ENCODE peak calls at places on chromosomes 6 and 20, in six cellular contexts. One of them, this sample, is unnamed.

GRCh38 chr6:50030350-50030749 is 8.6 kb upstream of the DEFB110 start:
- DNase-seq in H9: peak
- DNase-seq in BJ: no peak
- DNase-seq in HL-60: no peak
- DNase-seq in endothelial cell of umbilical vein: no peak
- DNase-seq in lower lobe of right lung: peak
- DNase-seq in this sample: no peak

GRCh38 chr20:20198011-20198410 is 145.7 kb downstream of the CFAP61 start:
- DNase-seq in H9: no peak
- DNase-seq in BJ: no peak
- DNase-seq in lower lobe of right lung: no peak
- DNase-seq in HL-60: no peak
- DNase-seq in endothelial cell of umbilical vein: peak
- DNase-seq in this sample: no peak

GRCh38 chr20:59662856-59663512 is 58.6 kb downstream of the PHACTR3 start:
- DNase-seq in H9: no peak
- DNase-seq in HL-60: no peak
- DNase-seq in BJ: no peak
- DNase-seq in lower lobe of right lung: no peak
- DNase-seq in endothelial cell of umbilical vein: no peak
- DNase-seq in this sample: no peak

GRCh38 chr6:166598441-166599138 is 12.1 kb upstream of the RAMACL start:
- DNase-seq in HL-60: no peak
- DNase-seq in H9: no peak
- DNase-seq in lower lobe of right lung: no peak
- DNase-seq in endothelial cell of umbilical vein: peak
- DNase-seq in BJ: peak
- DNase-seq in this sample: no peak

GRCh38 chr6:36963451-36964290 is 9.1 kb downstream of the PI16 start:
- DNase-seq in lower lobe of right lung: peak
- DNase-seq in BJ: no peak
- DNase-seq in endothelial cell of umbilical vein: no peak
- DNase-seq in HL-60: peak
- DNase-seq in H9: peak
- DNase-seq in this sample: no peak

GRCh38 chr6:10460096-10460495 is 45.2 kb upstream of the TFAP2A start:
- DNase-seq in H9: no peak
- DNase-seq in BJ: no peak
- DNase-seq in lower lobe of right lung: no peak
- DNase-seq in endothelial cell of umbilical vein: no peak
- DNase-seq in HL-60: no peak
- DNase-seq in this sample: no peak

GRCh38 chr6:166572370-166573261 is 13.9 kb downstream of the RAMACL start:
- DNase-seq in HL-60: no peak
- DNase-seq in lower lobe of right lung: peak
- DNase-seq in BJ: no peak
- DNase-seq in endothelial cell of umbilical vein: no peak
- DNase-seq in H9: peak
- DNase-seq in this sample: no peak

GRCh38 chr6:45226081-45226480 is 102.0 kb upstream of the RUNX2 start:
- DNase-seq in BJ: no peak
- DNase-seq in lower lobe of right lung: no peak
- DNase-seq in endothelial cell of umbilical vein: no peak
- DNase-seq in H9: no peak
- DNase-seq in HL-60: no peak
- DNase-seq in this sample: no peak

GRCh38 chr6:87237804-87238203 is 82.4 kb downstream of the ZNF292 start:
- DNase-seq in lower lobe of right lung: no peak
- DNase-seq in endothelial cell of umbilical vein: peak
- DNase-seq in BJ: peak
- DNase-seq in H9: no peak
- DNase-seq in HL-60: no peak
- DNase-seq in this sample: no peak

GRCh38 chr6:34243901-34244884 is 4.6 kb downstream of the SMIM29 start:
- DNase-seq in HL-60: peak
- DNase-seq in H9: peak
- DNase-seq in BJ: peak
- DNase-seq in lower lobe of right lung: peak
- DNase-seq in endothelial cell of umbilical vein: peak
- DNase-seq in this sample: peak

GRCh38 chr6:12760911-12761310 is 44.3 kb downstream of the PHACTR1 start:
- DNase-seq in BJ: no peak
- DNase-seq in endothelial cell of umbilical vein: no peak
- DNase-seq in lower lobe of right lung: no peak
- DNase-seq in H9: no peak
- DNase-seq in HL-60: no peak
- DNase-seq in this sample: no peak

GRCh38 chr20:11012975-11013374 is 339.2 kb upstream of the JAG1 start:
- DNase-seq in H9: no peak
- DNase-seq in lower lobe of right lung: no peak
- DNase-seq in BJ: no peak
- DNase-seq in HL-60: no peak
- DNase-seq in endothelial cell of umbilical vein: no peak
- DNase-seq in this sample: no peak

GRCh38 chr6:47915017-47915416 is 133.2 kb downstream of the OPN5 start:
- DNase-seq in lower lobe of right lung: no peak
- DNase-seq in HL-60: no peak
- DNase-seq in BJ: no peak
- DNase-seq in H9: no peak
- DNase-seq in endothelial cell of umbilical vein: no peak
- DNase-seq in this sample: no peak

GRCh38 chr6:52162940-52163908 is 23.0 kb upstream of the IL17A start:
- DNase-seq in lower lobe of right lung: no peak
- DNase-seq in BJ: no peak
- DNase-seq in HL-60: peak
- DNase-seq in H9: no peak
- DNase-seq in endothelial cell of umbilical vein: peak
- DNase-seq in this sample: no peak

GRCh38 chr20:5674176-5674660 is 76.0 kb upstream of the SHLD1 start:
- DNase-seq in HL-60: peak
- DNase-seq in endothelial cell of umbilical vein: no peak
- DNase-seq in H9: no peak
- DNase-seq in BJ: no peak
- DNase-seq in lower lobe of right lung: no peak
- DNase-seq in this sample: no peak

GRCh38 chr6:159982726-159983506 is 14.0 kb downstream of the IGF2R start:
- DNase-seq in lower lobe of right lung: no peak
- DNase-seq in BJ: no peak
- DNase-seq in H9: no peak
- DNase-seq in HL-60: peak
- DNase-seq in endothelial cell of umbilical vein: peak
- DNase-seq in this sample: no peak

GRCh38 chr6:138477913-138478539 is 21.3 kb downstream of the NHSL1 start:
- DNase-seq in H9: no peak
- DNase-seq in HL-60: no peak
- DNase-seq in BJ: no peak
- DNase-seq in endothelial cell of umbilical vein: peak
- DNase-seq in lower lobe of right lung: no peak
- DNase-seq in this sample: no peak

GRCh38 chr6:120648713-120649112 is 685.6 kb downstream of the TBC1D32 start:
- DNase-seq in lower lobe of right lung: no peak
- DNase-seq in endothelial cell of umbilical vein: no peak
- DNase-seq in HL-60: no peak
- DNase-seq in BJ: no peak
- DNase-seq in H9: no peak
- DNase-seq in this sample: no peak

GRCh38 chr6:120652506-120652905 is 681.8 kb downstream of the TBC1D32 start:
- DNase-seq in H9: no peak
- DNase-seq in endothelial cell of umbilical vein: no peak
- DNase-seq in BJ: no peak
- DNase-seq in HL-60: no peak
- DNase-seq in lower lobe of right lung: no peak
- DNase-seq in this sample: no peak
- TF ChIP-seq CTCF in H9: no peak
- TF ChIP-seq CTCF in endothelial cell of umbilical vein: no peak
- TF ChIP-seq CTCF in BJ: no peak
- TF ChIP-seq CTCF in HL-60: no peak
- TF ChIP-seq CTCF in lower lobe of right lung: no peak
- TF ChIP-seq CTCF in this sample: no peak

DNA sequence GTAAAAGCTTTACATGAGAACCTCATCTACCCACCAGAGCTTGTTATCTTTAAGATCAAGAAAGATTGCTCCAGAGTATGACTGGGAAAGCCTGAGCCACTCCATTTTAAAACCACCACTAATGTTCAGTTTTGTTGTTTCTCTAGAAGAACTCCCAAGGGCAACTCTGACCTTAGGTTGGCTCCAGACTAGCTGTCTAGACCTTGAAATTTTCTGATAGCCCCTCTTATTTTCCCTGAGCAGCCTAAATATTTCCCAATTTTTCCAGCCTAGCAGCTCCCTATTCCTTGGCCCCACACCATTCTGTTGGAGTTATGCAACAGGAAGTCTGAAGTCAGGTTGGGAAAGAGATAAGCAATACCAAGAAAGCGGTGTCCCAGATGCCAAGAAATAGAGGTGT is 84.7 kb upstream of the TCF21 start:
- DNase-seq in BJ: no peak
- DNase-seq in lower lobe of right lung: no peak
- DNase-seq in H9: no peak
- DNase-seq in HL-60: no peak
- DNase-seq in endothelial cell of umbilical vein: peak
- DNase-seq in this sample: no peak
- TF ChIP-seq CTCF in BJ: no peak
- TF ChIP-seq CTCF in lower lobe of right lung: no peak
- TF ChIP-seq CTCF in H9: no peak
- TF ChIP-seq CTCF in HL-60: no peak
- TF ChIP-seq CTCF in endothelial cell of umbilical vein: no peak
- TF ChIP-seq CTCF in this sample: no peak

DNA sequence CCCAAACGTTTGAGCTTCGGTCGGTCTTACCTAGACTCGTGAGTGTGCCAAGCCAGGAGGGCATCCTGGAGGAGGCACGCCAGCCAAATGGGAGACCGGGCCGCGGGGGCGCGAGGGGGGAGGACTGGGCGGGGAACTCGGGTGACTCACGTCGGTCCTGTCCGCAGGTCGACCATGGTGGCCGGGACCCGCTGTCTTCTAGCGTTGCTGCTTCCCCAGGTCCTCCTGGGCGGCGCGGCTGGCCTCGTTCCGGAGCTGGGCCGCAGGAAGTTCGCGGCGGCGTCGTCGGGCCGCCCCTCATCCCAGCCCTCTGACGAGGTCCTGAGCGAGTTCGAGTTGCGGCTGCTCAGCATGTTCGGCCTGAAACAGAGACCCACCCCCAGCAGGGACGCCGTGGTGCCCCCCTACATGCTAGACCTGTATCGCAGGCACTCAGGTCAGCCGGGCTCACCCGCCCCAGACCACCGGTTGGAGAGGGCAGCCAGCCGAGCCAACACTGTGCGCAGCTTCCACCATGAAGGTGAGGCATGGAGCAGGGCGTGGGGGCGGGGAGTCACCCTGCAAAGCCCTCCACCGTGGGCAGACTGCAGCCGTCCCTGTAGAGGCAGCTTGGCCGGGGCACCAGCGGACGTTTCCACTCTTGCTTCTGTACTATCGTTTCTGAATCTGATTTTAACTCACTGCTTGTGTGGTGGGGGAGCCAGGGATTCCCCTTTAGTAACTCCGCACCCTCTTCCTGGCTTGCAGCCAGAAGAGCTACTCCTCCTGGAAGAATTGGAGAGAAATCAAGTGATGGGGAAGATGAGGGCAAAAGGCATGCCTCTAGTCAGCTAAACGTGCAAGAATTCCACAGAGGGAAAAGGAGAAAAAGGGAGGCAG is 2.7 kb downstream of the BMP2 start:
- DNase-seq in H9: peak
- DNase-seq in endothelial cell of umbilical vein: peak
- DNase-seq in BJ: no peak
- DNase-seq in lower lobe of right lung: peak
- DNase-seq in HL-60: no peak
- DNase-seq in this sample: peak
- TF ChIP-seq CTCF in H9: no peak
- TF ChIP-seq CTCF in endothelial cell of umbilical vein: no peak
- TF ChIP-seq CTCF in BJ: no peak
- TF ChIP-seq CTCF in lower lobe of right lung: no peak
- TF ChIP-seq CTCF in HL-60: no peak
- TF ChIP-seq CTCF in this sample: no peak

GRCh38 chr6:29679962-29680361 is 990 bp downstream of the ZFP57 start:
- DNase-seq in lower lobe of right lung: no peak
- DNase-seq in BJ: no peak
- DNase-seq in H9: no peak
- DNase-seq in endothelial cell of umbilical vein: no peak
- DNase-seq in HL-60: no peak
- DNase-seq in this sample: no peak

GRCh38 chr6:29681811-29682210 is 859 bp upstream of the ZFP57 start:
- DNase-seq in endothelial cell of umbilical vein: no peak
- DNase-seq in lower lobe of right lung: no peak
- DNase-seq in HL-60: no peak
- DNase-seq in H9: no peak
- DNase-seq in BJ: no peak
- DNase-seq in this sample: no peak

GRCh38 chr6:29680416-29680815 is 536 bp downstream of the ZFP57 start:
- DNase-seq in lower lobe of right lung: no peak
- DNase-seq in HL-60: no peak
- DNase-seq in endothelial cell of umbilical vein: no peak
- DNase-seq in H9: no peak
- DNase-seq in BJ: no peak
- DNase-seq in this sample: no peak

GRCh38 chr6:29678114-29678513 is 2.8 kb downstream of the ZFP57 start:
- DNase-seq in HL-60: no peak
- DNase-seq in BJ: no peak
- DNase-seq in H9: no peak
- DNase-seq in lower lobe of right lung: no peak
- DNase-seq in endothelial cell of umbilical vein: no peak
- DNase-seq in this sample: no peak

GRCh38 chr6:29680904-29681303 is at the start of gene ZFP57:
- DNase-seq in HL-60: no peak
- DNase-seq in H9: no peak
- DNase-seq in BJ: no peak
- DNase-seq in endothelial cell of umbilical vein: no peak
- DNase-seq in lower lobe of right lung: no peak
- DNase-seq in this sample: no peak
- TF ChIP-seq CTCF in HL-60: no peak
- TF ChIP-seq CTCF in H9: no peak
- TF ChIP-seq CTCF in BJ: no peak
- TF ChIP-seq CTCF in endothelial cell of umbilical vein: no peak
- TF ChIP-seq CTCF in lower lobe of right lung: no peak
- TF ChIP-seq CTCF in this sample: no peak

DNA sequence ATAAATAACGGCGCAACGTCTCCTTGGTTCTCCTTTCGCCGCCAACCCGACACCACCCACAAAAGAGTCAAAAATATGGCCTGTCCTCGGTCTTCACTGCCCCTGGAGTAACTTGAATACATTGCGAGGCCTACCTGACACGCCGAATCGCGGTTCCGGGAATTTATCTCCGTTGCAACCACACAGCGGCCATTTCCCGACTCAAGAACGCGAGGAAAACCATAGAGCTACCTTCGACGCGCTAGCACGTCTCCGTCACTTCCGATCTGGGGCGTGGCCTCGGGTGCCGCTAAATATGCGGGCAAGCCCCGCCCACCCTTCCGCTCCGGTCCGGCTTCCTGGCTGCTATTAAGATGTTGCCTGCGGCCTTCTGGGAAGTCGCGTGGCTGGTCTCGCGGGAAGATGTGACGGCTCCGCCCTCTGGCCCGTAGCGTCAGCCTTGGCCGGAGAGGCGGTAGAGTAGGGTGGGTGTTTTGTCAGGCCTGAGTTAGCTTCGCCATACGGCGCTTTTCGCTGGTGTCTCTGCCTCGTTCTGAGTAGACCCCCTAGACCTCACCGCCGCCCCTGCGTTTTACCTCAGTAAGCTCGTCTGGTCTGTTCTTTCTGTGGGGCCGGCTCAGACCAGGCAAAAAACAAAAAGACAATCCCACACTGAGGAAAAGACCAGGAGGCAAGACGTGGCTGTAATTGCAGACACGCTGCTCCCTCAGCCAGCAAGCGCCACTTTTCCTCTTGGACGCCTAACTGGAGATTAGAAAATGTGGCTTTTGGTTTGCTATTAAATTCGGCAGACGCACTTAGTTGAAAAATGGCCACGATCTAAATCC is at the start of gene BCLAF1:
- DNase-seq in H9: peak
- DNase-seq in BJ: peak
- DNase-seq in HL-60: peak
- DNase-seq in endothelial cell of umbilical vein: peak
- DNase-seq in lower lobe of right lung: peak
- DNase-seq in this sample: peak
- TF ChIP-seq CTCF in H9: no peak
- TF ChIP-seq CTCF in BJ: no peak
- TF ChIP-seq CTCF in HL-60: no peak
- TF ChIP-seq CTCF in endothelial cell of umbilical vein: no peak
- TF ChIP-seq CTCF in lower lobe of right lung: no peak
- TF ChIP-seq CTCF in this sample: no peak